ENCODE peak calls at places on chromosomes 6 and 20, in five cellular contexts. S, C, Q, Y and H are unnamed samples.

GRCh38 chr6:144768676-144769599 is 483.8 kb downstream of the UTRN start:
- DNase-seq in S (no peak), C (no peak), Q (no peak), Y (no peak), H (no peak)

GRCh38 chr6:15088904-15089568 is 156.8 kb upstream of the JARID2 start:
- DNase-seq in S (no peak), C (no peak), Q (no peak), Y (no peak), H (no peak)

GRCh38 chr6:42041131-42042055 is 8.9 kb upstream of the TAF8 start:
- DNase-seq in S (no peak), C (no peak), Q (no peak), Y (no peak), H (no peak)

GRCh38 chr6:33604941-33605854 is 15.9 kb upstream of the ITPR3 start:
- DNase-seq in S (no peak), C (no peak), Q (no peak), Y (no peak), H (no peak)

GRCh38 chr6:8229913-8230312 is 127.6 kb upstream of the EEF1E1 start:
- DNase-seq in S (no peak), C (no peak), Q (no peak), Y (no peak), H (no peak)

GRCh38 chr6:25697537-25698340 is 45.7 kb downstream of the SCGN start:
- DNase-seq in S (no peak), C (no peak), Q (no peak), Y (no peak), H (no peak)

GRCh38 chr6:33323623-33323948 is 6.0 kb upstream of the ZBTB22 start:
- DNase-seq in S (no peak), C (no peak), Q (no peak), Y (no peak), H (no peak)

GRCh38 chr6:170037541-170038250 is 253.2 kb downstream of the DLL1 start:
- DNase-seq in S (no peak), C (no peak), Q (no peak), Y (no peak), H (no peak)

GRCh38 chr6:160082627-160083026 is 39.0 kb upstream of the SLC22A1 start:
- DNase-seq in S (no peak), C (no peak), Q (no peak), Y (no peak), H (no peak)

GRCh38 chr20:13166006-13166405 is 55.1 kb upstream of the ISM1 start:
- DNase-seq in S (no peak), C (no peak), Q (no peak), Y (no peak), H (no peak)

GRCh38 chr6:101486124-101486523 is 92.6 kb downstream of the GRIK2 start:
- DNase-seq in S (no peak), C (no peak), Q (no peak), Y (no peak), H (no peak)

GRCh38 chr20:37688093-37688492 is 5.7 kb upstream of the CTNNBL1 start:
- DNase-seq in S (no peak), C (no peak), Q (no peak), Y (no peak), H (no peak)